ENCODE peak calls at places on chromosomes 12 and 14, in four cellular contexts. One of them, this sample, is unnamed.

GRCh38 chr14:68140111-68140741 is 320.6 kb downstream of the RAD51B start:
- DNase-seq in HepG2: peak
- DNase-seq in K562: no peak
- DNase-seq in A549: peak
- DNase-seq in this sample: no peak

GRCh38 chr12:52739963-52740362 is 36.6 kb upstream of the KRT77 start:
- DNase-seq in HepG2: no peak
- DNase-seq in K562: no peak
- DNase-seq in A549: no peak
- DNase-seq in this sample: no peak

GRCh38 chr12:53005215-53005985 is 856 bp upstream of the EIF4B start:
- DNase-seq in HepG2: no peak
- DNase-seq in K562: no peak
- DNase-seq in A549: no peak
- DNase-seq in this sample: peak

GRCh38 chr12:89346741-89347324 is 5.5 kb downstream of the DUSP6 start:
- DNase-seq in HepG2: peak
- DNase-seq in K562: no peak
- DNase-seq in A549: no peak
- DNase-seq in this sample: no peak

GRCh38 chr14:68307769-68308168 is 485.1 kb downstream of the ZFP36L1 start:
- DNase-seq in HepG2: no peak
- DNase-seq in K562: no peak
- DNase-seq in A549: no peak
- DNase-seq in this sample: no peak

GRCh38 chr14:105622329-105622955 is 96.1 kb downstream of the TMEM121 start:
- DNase-seq in HepG2: no peak
- DNase-seq in K562: no peak
- DNase-seq in A549: no peak
- DNase-seq in this sample: no peak

GRCh38 chr12:124975276-124975675 is 13.7 kb downstream of the DHX37 start:
- DNase-seq in HepG2: no peak
- DNase-seq in K562: no peak
- DNase-seq in A549: no peak
- DNase-seq in this sample: no peak

GRCh38 chr14:43541356-43541755 is 965.7 kb downstream of the FSCB start:
- DNase-seq in HepG2: no peak
- DNase-seq in K562: no peak
- DNase-seq in A549: no peak
- DNase-seq in this sample: no peak

GRCh38 chr14:90695997-90696681 is 120.1 kb downstream of the TTC7B start:
- DNase-seq in HepG2: no peak
- DNase-seq in K562: no peak
- DNase-seq in A549: no peak
- DNase-seq in this sample: no peak

GRCh38 chr12:11716794-11717532 is 67.5 kb downstream of the ETV6 start:
- DNase-seq in HepG2: no peak
- DNase-seq in K562: no peak
- DNase-seq in A549: no peak
- DNase-seq in this sample: no peak

GRCh38 chr14:56808314-56809201 is 1.7 kb downstream of the OTX2 start:
- DNase-seq in HepG2: no peak
- DNase-seq in K562: no peak
- DNase-seq in A549: no peak
- DNase-seq in this sample: peak

GRCh38 chr12:11182529-11182928 is 4.2 kb downstream of the TAS2R42 start:
- DNase-seq in HepG2: no peak
- DNase-seq in K562: no peak
- DNase-seq in A549: no peak
- DNase-seq in this sample: no peak

DNA sequence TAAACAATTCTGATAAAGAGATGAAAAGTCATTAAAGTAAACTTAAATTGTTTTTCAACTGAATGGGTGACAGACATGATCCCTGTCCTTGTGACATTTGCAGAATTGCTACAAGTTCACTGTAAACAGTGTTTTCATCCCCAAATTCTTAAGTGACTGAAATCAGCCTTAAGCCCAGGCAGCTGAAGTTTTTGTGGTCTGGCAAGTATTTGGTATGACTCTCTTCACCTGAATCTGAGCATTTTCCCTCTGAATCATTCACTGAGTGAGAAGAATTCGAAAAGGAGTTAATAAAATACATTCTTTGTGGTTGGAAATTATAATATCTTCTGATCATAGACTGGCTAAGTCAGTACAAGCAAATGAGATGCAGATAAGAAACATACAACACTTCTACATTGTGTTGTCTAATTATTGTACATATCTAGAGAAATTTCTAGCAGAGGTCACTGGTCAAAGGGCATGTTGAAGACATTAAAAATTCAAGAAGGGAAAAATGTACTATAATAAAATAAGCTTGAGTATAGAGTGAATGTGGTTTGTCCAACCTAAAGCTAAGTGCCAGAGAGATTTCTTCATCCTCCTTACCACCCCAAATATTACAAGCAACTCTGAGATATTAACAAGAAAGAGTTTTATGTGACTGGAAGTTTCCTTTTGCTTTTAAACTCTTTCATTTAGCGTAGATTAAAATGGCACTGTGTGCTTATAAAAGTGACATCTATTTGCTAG is 177.8 kb upstream of the DIO2 start:
- DNase-seq in HepG2: no peak
- DNase-seq in K562: no peak
- DNase-seq in A549: peak
- DNase-seq in this sample: no peak
- TF ChIP-seq NR3C1 in HepG2: no peak
- TF ChIP-seq NR3C1 in K562: no peak
- TF ChIP-seq NR3C1 in A549: no peak
- TF ChIP-seq NR3C1 in this sample: no peak

DNA sequence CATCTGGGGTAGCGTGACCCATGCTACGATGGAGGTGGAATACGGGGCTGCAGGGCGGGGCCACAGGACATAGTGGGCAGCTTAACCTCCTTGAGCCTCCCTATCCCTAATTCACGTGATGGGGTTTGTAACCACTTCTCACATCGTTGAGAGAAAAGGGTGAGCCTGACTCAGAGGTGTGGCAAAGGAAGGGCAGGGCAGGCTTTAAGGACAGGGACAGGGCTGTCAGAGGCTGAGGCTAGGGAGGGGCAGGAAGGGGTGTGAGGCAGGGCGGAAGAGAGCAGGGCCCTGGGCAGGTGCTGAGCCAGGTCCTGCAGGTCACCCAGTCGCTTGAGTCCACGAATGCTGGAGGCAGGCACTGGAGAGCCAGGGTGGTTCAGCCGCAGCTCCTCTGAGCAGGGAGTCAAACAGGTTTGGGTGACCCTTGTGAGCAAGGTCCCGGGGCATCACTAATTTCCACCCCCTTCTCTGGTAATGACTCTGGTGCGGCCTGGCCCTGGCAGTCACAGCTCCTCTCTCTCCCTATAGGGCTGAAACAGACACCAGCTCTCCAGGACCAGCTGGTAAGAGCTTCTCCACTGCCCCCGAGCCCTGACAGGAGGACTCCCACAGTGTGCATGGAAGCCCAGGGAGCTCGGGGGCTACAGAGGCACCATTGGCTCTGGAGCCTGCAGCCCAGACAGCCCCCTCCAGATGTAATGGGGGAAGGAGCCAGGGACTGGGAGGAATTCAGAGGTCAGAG is 7.4 kb upstream of the AQP2 start:
- DNase-seq in HepG2: no peak
- DNase-seq in K562: no peak
- DNase-seq in A549: no peak
- DNase-seq in this sample: no peak
- TF ChIP-seq NR3C1 in HepG2: no peak
- TF ChIP-seq NR3C1 in K562: no peak
- TF ChIP-seq NR3C1 in A549: no peak
- TF ChIP-seq NR3C1 in this sample: no peak

GRCh38 chr12:51323317-51323960 is 535 bp downstream of the BIN2 start:
- DNase-seq in HepG2: no peak
- DNase-seq in K562: no peak
- DNase-seq in A549: no peak
- DNase-seq in this sample: no peak
- TF ChIP-seq NR3C1 in HepG2: no peak
- TF ChIP-seq NR3C1 in K562: no peak
- TF ChIP-seq NR3C1 in A549: no peak
- TF ChIP-seq NR3C1 in this sample: no peak

GRCh38 chr12:67354322-67354721 is 85.2 kb downstream of the CAND1 start:
- DNase-seq in HepG2: no peak
- DNase-seq in K562: no peak
- DNase-seq in A549: no peak
- DNase-seq in this sample: no peak
- TF ChIP-seq NR3C1 in HepG2: no peak
- TF ChIP-seq NR3C1 in K562: no peak
- TF ChIP-seq NR3C1 in A549: no peak
- TF ChIP-seq NR3C1 in this sample: no peak

DNA sequence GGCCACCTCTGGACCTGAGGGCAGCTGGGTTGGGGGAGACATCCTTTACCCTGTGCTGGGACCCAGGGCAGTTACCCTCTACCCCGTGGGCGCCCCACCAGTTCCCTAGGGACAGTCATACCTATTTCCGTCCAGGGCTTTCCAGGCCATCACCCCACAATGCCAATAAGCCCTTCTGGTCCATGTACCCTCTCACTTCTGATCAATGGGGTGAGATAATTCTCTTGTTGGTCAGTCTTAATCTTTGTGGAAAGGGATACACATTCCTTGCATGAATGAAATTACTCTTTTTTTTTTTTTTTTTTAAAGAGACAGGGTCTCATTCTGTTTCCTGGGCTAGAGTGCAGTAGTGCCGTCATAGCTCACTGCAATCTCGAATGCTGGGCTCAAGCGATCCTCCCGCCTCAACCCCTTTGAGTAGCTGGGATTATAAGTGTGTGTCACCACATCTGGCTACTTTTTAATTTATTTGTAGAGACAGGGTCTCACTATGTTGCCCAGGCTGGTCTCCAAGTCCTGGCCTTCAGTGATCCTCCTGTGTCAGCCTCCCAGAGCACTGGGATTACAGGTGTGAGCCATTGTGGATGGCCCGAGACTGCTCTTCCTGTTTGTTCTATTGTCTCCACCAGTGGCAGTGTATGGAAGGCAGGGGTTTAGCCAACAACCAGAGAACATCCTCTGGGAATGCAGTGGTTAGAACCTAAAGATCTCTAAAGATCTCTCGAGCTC is 46.3 kb upstream of the STON2 start:
- DNase-seq in HepG2: no peak
- DNase-seq in K562: no peak
- DNase-seq in A549: no peak
- DNase-seq in this sample: no peak
- TF ChIP-seq NR3C1 in HepG2: no peak
- TF ChIP-seq NR3C1 in K562: no peak
- TF ChIP-seq NR3C1 in A549: no peak
- TF ChIP-seq NR3C1 in this sample: no peak

DNA sequence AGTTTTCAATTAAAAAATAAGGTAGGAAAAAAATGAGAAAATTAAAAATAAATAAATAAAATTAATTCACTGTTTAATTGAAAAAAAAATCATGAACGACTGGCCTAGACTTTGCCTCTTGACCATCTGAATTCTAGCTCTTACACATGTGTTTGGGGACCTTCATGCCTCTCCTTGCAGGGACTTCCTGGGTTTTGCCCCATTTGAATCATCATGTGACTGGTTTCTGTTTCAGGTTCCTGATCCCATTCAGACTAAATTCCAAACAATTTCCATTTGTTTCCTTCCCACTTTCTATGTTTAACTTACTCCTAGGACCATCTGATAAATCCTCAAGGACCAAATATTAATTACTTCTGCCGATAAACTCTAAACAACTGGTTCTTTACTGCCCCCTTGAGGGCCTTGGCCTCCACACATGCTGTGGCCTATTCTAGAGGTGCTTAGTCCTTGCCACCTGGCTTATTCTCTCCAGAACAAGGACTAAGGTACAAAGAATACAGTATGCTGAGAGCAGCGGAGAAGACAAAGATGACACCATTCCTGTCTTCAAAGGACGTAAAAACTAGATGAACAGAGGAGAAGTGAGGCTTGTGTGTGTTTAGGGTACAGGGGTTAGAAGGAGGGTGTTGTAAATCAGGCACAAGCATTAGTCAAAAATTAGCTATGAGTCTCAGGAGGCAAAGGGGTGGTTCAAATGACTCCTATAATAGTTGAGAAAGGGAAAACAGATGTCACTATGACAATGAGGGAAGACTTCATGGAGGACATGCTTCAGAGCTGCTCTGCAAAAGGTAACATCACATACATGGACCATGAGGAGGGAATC is 125.8 kb upstream of the AVPR1A start:
- DNase-seq in HepG2: peak
- DNase-seq in K562: peak
- DNase-seq in A549: no peak
- DNase-seq in this sample: peak
- TF ChIP-seq NR3C1 in HepG2: no peak
- TF ChIP-seq NR3C1 in K562: no peak
- TF ChIP-seq NR3C1 in A549: no peak
- TF ChIP-seq NR3C1 in this sample: no peak

This sample was measured in WTC11.